ENCODE peak calls at places on chromosomes 6 and 20, in ten cellular contexts. One of them, this sample, is unnamed.

GRCh38 chr6:1856381-1856780 is 246.7 kb downstream of the FOXC1 start:
- DNase-seq in BJ: peak
- DNase-seq in coronary artery: no peak
- DNase-seq in left lung: no peak
- DNase-seq in astrocyte of the spinal cord: peak
- DNase-seq in upper lobe of right lung: no peak
- DNase-seq in A549: no peak
- DNase-seq in RWPE1: no peak
- DNase-seq in neural crest cell: no peak
- DNase-seq in BE2C: peak
- DNase-seq in this sample: peak

GRCh38 chr6:157285422-157285779 is 37.9 kb downstream of the TMEM242 start:
- DNase-seq in neural crest cell: no peak
- DNase-seq in BE2C: no peak
- DNase-seq in RWPE1: no peak
- DNase-seq in astrocyte of the spinal cord: no peak
- DNase-seq in left lung: no peak
- DNase-seq in A549: no peak
- DNase-seq in BJ: no peak
- DNase-seq in coronary artery: no peak
- DNase-seq in upper lobe of right lung: no peak
- DNase-seq in this sample: no peak

GRCh38 chr20:9036593-9036992 is 32.3 kb upstream of the PLCB4 start:
- DNase-seq in BE2C: no peak
- DNase-seq in coronary artery: no peak
- DNase-seq in astrocyte of the spinal cord: no peak
- DNase-seq in upper lobe of right lung: no peak
- DNase-seq in left lung: no peak
- DNase-seq in BJ: no peak
- DNase-seq in neural crest cell: no peak
- DNase-seq in RWPE1: peak
- DNase-seq in A549: no peak
- DNase-seq in this sample: no peak

GRCh38 chr6:116410945-116411623 is 40.3 kb downstream of the DSE start:
- DNase-seq in A549: no peak
- DNase-seq in BJ: no peak
- DNase-seq in left lung: no peak
- DNase-seq in astrocyte of the spinal cord: peak
- DNase-seq in coronary artery: no peak
- DNase-seq in BE2C: no peak
- DNase-seq in RWPE1: no peak
- DNase-seq in neural crest cell: no peak
- DNase-seq in upper lobe of right lung: no peak
- DNase-seq in this sample: peak

GRCh38 chr20:8408587-8409307 is 276.7 kb downstream of the PLCB1 start:
- DNase-seq in neural crest cell: no peak
- DNase-seq in BJ: no peak
- DNase-seq in RWPE1: no peak
- DNase-seq in coronary artery: no peak
- DNase-seq in astrocyte of the spinal cord: no peak
- DNase-seq in A549: no peak
- DNase-seq in upper lobe of right lung: no peak
- DNase-seq in left lung: no peak
- DNase-seq in BE2C: no peak
- DNase-seq in this sample: no peak

GRCh38 chr6:158860279-158860865 is 41.2 kb upstream of the EZR start:
- DNase-seq in BE2C: no peak
- DNase-seq in RWPE1: no peak
- DNase-seq in left lung: no peak
- DNase-seq in neural crest cell: no peak
- DNase-seq in coronary artery: no peak
- DNase-seq in BJ: no peak
- DNase-seq in astrocyte of the spinal cord: no peak
- DNase-seq in A549: no peak
- DNase-seq in upper lobe of right lung: no peak
- DNase-seq in this sample: no peak

GRCh38 chr20:58650181-58650775 is 805 bp upstream of the STX16 start:
- DNase-seq in RWPE1: no peak
- DNase-seq in BE2C: no peak
- DNase-seq in neural crest cell: no peak
- DNase-seq in upper lobe of right lung: peak
- DNase-seq in astrocyte of the spinal cord: no peak
- DNase-seq in coronary artery: no peak
- DNase-seq in BJ: no peak
- DNase-seq in left lung: peak
- DNase-seq in A549: no peak
- DNase-seq in this sample: no peak

GRCh38 chr6:45513331-45513730 is 135.6 kb upstream of the SUPT3H start:
- DNase-seq in A549: no peak
- DNase-seq in neural crest cell: no peak
- DNase-seq in astrocyte of the spinal cord: no peak
- DNase-seq in BE2C: no peak
- DNase-seq in upper lobe of right lung: no peak
- DNase-seq in BJ: no peak
- DNase-seq in RWPE1: no peak
- DNase-seq in coronary artery: no peak
- DNase-seq in left lung: no peak
- DNase-seq in this sample: no peak

GRCh38 chr6:47103931-47104330 is 61.8 kb upstream of the ADGRF1 start:
- DNase-seq in neural crest cell: no peak
- DNase-seq in A549: peak
- DNase-seq in upper lobe of right lung: no peak
- DNase-seq in coronary artery: no peak
- DNase-seq in astrocyte of the spinal cord: no peak
- DNase-seq in BJ: no peak
- DNase-seq in BE2C: no peak
- DNase-seq in RWPE1: no peak
- DNase-seq in left lung: no peak
- DNase-seq in this sample: no peak

GRCh38 chr6:159977242-159978214 is 8.6 kb downstream of the IGF2R start:
- DNase-seq in astrocyte of the spinal cord: peak
- DNase-seq in A549: no peak
- DNase-seq in BE2C: no peak
- DNase-seq in upper lobe of right lung: no peak
- DNase-seq in left lung: no peak
- DNase-seq in BJ: no peak
- DNase-seq in coronary artery: no peak
- DNase-seq in RWPE1: no peak
- DNase-seq in neural crest cell: no peak
- DNase-seq in this sample: no peak

GRCh38 chr20:57066126-57066900 is 200.1 kb downstream of the BMP7 start:
- DNase-seq in A549: no peak
- DNase-seq in coronary artery: no peak
- DNase-seq in left lung: no peak
- DNase-seq in RWPE1: no peak
- DNase-seq in upper lobe of right lung: peak
- DNase-seq in BE2C: no peak
- DNase-seq in neural crest cell: no peak
- DNase-seq in astrocyte of the spinal cord: peak
- DNase-seq in BJ: no peak
- DNase-seq in this sample: no peak

GRCh38 chr6:13248053-13248452 is 80.3 kb downstream of the TBC1D7 start:
- DNase-seq in upper lobe of right lung: no peak
- DNase-seq in A549: no peak
- DNase-seq in neural crest cell: no peak
- DNase-seq in RWPE1: peak
- DNase-seq in coronary artery: no peak
- DNase-seq in astrocyte of the spinal cord: peak
- DNase-seq in BE2C: no peak
- DNase-seq in left lung: no peak
- DNase-seq in BJ: peak
- DNase-seq in this sample: peak

GRCh38 chr6:126307859-126308258 is 32.1 kb upstream of the CENPW start:
- DNase-seq in astrocyte of the spinal cord: peak
- DNase-seq in upper lobe of right lung: no peak
- DNase-seq in RWPE1: peak
- DNase-seq in coronary artery: no peak
- DNase-seq in left lung: no peak
- DNase-seq in BJ: peak
- DNase-seq in A549: no peak
- DNase-seq in BE2C: peak
- DNase-seq in neural crest cell: no peak
- DNase-seq in this sample: peak

GRCh38 chr6:107114213-107114871 is 973 bp downstream of the BEND3 start:
- DNase-seq in coronary artery: peak
- DNase-seq in RWPE1: peak
- DNase-seq in BE2C: peak
- DNase-seq in left lung: peak
- DNase-seq in neural crest cell: peak
- DNase-seq in BJ: peak
- DNase-seq in astrocyte of the spinal cord: peak
- DNase-seq in A549: peak
- DNase-seq in upper lobe of right lung: peak
- DNase-seq in this sample: peak

GRCh38 chr6:1797801-1798200 is 188.1 kb downstream of the FOXC1 start:
- DNase-seq in astrocyte of the spinal cord: peak
- DNase-seq in coronary artery: no peak
- DNase-seq in RWPE1: no peak
- DNase-seq in upper lobe of right lung: no peak
- DNase-seq in BE2C: no peak
- DNase-seq in neural crest cell: no peak
- DNase-seq in BJ: no peak
- DNase-seq in A549: no peak
- DNase-seq in left lung: no peak
- DNase-seq in this sample: peak

GRCh38 chr20:43525016-43525415 is 17.5 kb downstream of the L3MBTL1 start:
- DNase-seq in BE2C: no peak
- DNase-seq in neural crest cell: no peak
- DNase-seq in astrocyte of the spinal cord: no peak
- DNase-seq in upper lobe of right lung: no peak
- DNase-seq in left lung: no peak
- DNase-seq in RWPE1: no peak
- DNase-seq in BJ: no peak
- DNase-seq in A549: no peak
- DNase-seq in coronary artery: no peak
- DNase-seq in this sample: no peak
- TF ChIP-seq CTCF in BE2C: no peak
- TF ChIP-seq CTCF in neural crest cell: no peak
- TF ChIP-seq CTCF in astrocyte of the spinal cord: no peak
- TF ChIP-seq CTCF in upper lobe of right lung: no peak
- TF ChIP-seq CTCF in left lung: no peak
- TF ChIP-seq CTCF in RWPE1: no peak
- TF ChIP-seq CTCF in BJ: no peak
- TF ChIP-seq CTCF in A549: no peak
- TF ChIP-seq CTCF in coronary artery: no peak
- TF ChIP-seq CTCF in this sample: no peak

GRCh38 chr6:31321820-31322219 is 35.2 kb downstream of the HLA-B start:
- DNase-seq in neural crest cell: no peak
- DNase-seq in astrocyte of the spinal cord: no peak
- DNase-seq in upper lobe of right lung: no peak
- DNase-seq in coronary artery: no peak
- DNase-seq in BE2C: no peak
- DNase-seq in BJ: no peak
- DNase-seq in A549: no peak
- DNase-seq in RWPE1: no peak
- DNase-seq in left lung: no peak
- DNase-seq in this sample: no peak
- TF ChIP-seq CTCF in neural crest cell: no peak
- TF ChIP-seq CTCF in astrocyte of the spinal cord: no peak
- TF ChIP-seq CTCF in upper lobe of right lung: no peak
- TF ChIP-seq CTCF in coronary artery: no peak
- TF ChIP-seq CTCF in BE2C: no peak
- TF ChIP-seq CTCF in BJ: no peak
- TF ChIP-seq CTCF in A549: no peak
- TF ChIP-seq CTCF in RWPE1: no peak
- TF ChIP-seq CTCF in left lung: no peak
- TF ChIP-seq CTCF in this sample: no peak

GRCh38 chr6:117477988-117478852 is 4.3 kb upstream of the DCBLD1 start:
- DNase-seq in neural crest cell: no peak
- DNase-seq in left lung: no peak
- DNase-seq in coronary artery: no peak
- DNase-seq in BE2C: peak
- DNase-seq in RWPE1: peak
- DNase-seq in BJ: no peak
- DNase-seq in upper lobe of right lung: no peak
- DNase-seq in astrocyte of the spinal cord: no peak
- DNase-seq in A549: no peak
- DNase-seq in this sample: no peak
- TF ChIP-seq CTCF in neural crest cell: peak
- TF ChIP-seq CTCF in left lung: peak
- TF ChIP-seq CTCF in coronary artery: no peak
- TF ChIP-seq CTCF in BE2C: peak
- TF ChIP-seq CTCF in RWPE1: no peak
- TF ChIP-seq CTCF in BJ: no peak
- TF ChIP-seq CTCF in upper lobe of right lung: peak
- TF ChIP-seq CTCF in astrocyte of the spinal cord: peak
- TF ChIP-seq CTCF in A549: peak
- TF ChIP-seq CTCF in this sample: peak

DNA sequence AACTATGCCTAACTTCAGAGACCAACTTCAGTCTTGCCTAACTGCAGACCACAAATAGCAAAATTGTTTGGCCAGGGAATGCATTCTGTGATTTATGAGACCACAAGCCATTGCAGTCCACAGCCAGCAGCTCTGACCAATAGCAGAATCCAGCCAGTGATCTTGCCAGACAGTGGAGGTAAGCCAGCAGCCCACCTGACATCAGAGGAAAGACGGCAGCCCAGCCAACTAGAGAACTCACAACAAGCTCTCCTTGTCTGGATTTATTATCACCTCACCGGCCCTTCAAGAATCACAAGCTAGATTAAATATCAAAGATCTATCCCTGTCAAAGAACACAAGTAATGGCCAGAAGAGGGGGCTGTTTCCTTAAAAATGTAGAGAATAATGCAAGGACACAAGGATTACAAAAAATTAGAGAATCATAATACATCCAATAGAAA is 66.5 kb upstream of the SLC35F1 start:
- DNase-seq in astrocyte of the spinal cord: peak
- DNase-seq in BE2C: peak
- DNase-seq in RWPE1: peak
- DNase-seq in neural crest cell: peak
- DNase-seq in coronary artery: no peak
- DNase-seq in left lung: no peak
- DNase-seq in BJ: no peak
- DNase-seq in A549: peak
- DNase-seq in upper lobe of right lung: no peak
- DNase-seq in this sample: peak
- TF ChIP-seq CTCF in astrocyte of the spinal cord: peak
- TF ChIP-seq CTCF in BE2C: peak
- TF ChIP-seq CTCF in RWPE1: peak
- TF ChIP-seq CTCF in neural crest cell: peak
- TF ChIP-seq CTCF in coronary artery: no peak
- TF ChIP-seq CTCF in left lung: no peak
- TF ChIP-seq CTCF in BJ: peak
- TF ChIP-seq CTCF in A549: peak
- TF ChIP-seq CTCF in upper lobe of right lung: no peak
- TF ChIP-seq CTCF in this sample: peak

DNA sequence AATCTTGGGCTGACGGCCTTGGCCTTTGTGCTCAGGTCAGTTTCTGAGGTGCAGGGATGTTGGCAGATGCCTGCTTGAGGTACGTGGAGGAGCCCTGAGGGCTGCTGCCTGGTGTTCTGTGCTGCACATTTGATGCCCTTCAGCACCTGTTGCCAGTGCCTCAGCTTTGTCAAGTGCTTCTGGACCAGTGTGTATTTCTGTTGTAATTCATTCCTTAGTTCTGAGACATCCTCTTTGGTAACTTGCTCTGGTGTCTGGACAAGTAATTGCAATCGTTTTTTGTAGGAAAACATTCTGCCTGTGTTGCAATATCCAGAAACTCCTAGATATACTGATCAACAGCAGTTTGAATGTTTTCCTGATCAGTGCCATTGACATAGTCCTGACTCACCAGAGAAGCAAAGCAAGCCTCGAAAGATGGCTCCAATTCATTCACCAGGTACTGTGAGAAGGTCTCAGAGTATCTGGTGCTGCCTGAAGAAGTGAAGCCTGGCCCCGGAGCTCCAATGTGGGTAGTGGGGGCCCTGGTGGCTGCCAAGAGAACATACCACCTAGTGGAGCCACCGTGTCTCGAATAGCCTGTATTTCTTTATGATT is 26.7 kb downstream of the ZNF337 start:
- DNase-seq in BJ: peak
- DNase-seq in coronary artery: no peak
- DNase-seq in left lung: no peak
- DNase-seq in neural crest cell: no peak
- DNase-seq in RWPE1: peak
- DNase-seq in astrocyte of the spinal cord: peak
- DNase-seq in A549: no peak
- DNase-seq in BE2C: no peak
- DNase-seq in upper lobe of right lung: no peak
- DNase-seq in this sample: peak
- TF ChIP-seq CTCF in BJ: peak
- TF ChIP-seq CTCF in coronary artery: no peak
- TF ChIP-seq CTCF in left lung: no peak
- TF ChIP-seq CTCF in neural crest cell: peak
- TF ChIP-seq CTCF in RWPE1: no peak
- TF ChIP-seq CTCF in astrocyte of the spinal cord: peak
- TF ChIP-seq CTCF in A549: no peak
- TF ChIP-seq CTCF in BE2C: peak
- TF ChIP-seq CTCF in upper lobe of right lung: no peak
- TF ChIP-seq CTCF in this sample: peak

This sample was measured in HFFc6.